ENCODE peak calls at places on chromosome 10, in ten cellular contexts. Y, R, W, X, Q, J, M, L, T and S are unnamed samples.
A peak's percentile ranks its signal among the peaks of the same experiment; 100 is the strongest.

GRCh38 chr10:76403876-76404275 is 972.5 kb downstream of the LRMDA start:
- DNase-seq in Y (peak; percentile 34), R (no peak), W (no peak), X (no peak), Q (no peak), J (no peak), M (no peak), L (no peak), T (no peak), S (no peak)

GRCh38 chr10:122966879-122967278 is 12.9 kb upstream of the C10orf88 start:
- DNase-seq in Y (no peak), R (no peak), W (no peak), X (no peak), Q (no peak), J (no peak), M (no peak), L (no peak), T (no peak), S (no peak)

GRCh38 chr10:43338117-43338516 is 33.3 kb upstream of the FXYD4 start:
- DNase-seq in Y (no peak), R (no peak), W (no peak), X (no peak), Q (no peak), J (no peak), M (no peak), L (no peak), T (no peak), S (no peak)

GRCh38 chr10:111967547-111967946 is 216.0 kb downstream of the GPAM start:
- DNase-seq in Y (no peak), R (no peak), W (no peak), X (no peak), Q (no peak), J (no peak), M (no peak), L (no peak), T (no peak), S (no peak)

GRCh38 chr10:121694966-121695340 is 96.7 kb upstream of the FGFR2 start:
- DNase-seq in Y (no peak), R (peak; percentile 31), W (no peak), X (no peak), Q (no peak), J (no peak), M (no peak), L (no peak), T (no peak), S (no peak)

GRCh38 chr10:117175901-117176534 is 21.3 kb upstream of the KCNK18 start:
- DNase-seq in Y (peak; percentile 81), R (peak; percentile 75), W (peak; percentile 50), X (peak; percentile 80), Q (peak; percentile 56), J (peak; percentile 73), M (peak; percentile 77), L (peak; percentile 61), T (peak; percentile 35), S (peak; percentile 52)

GRCh38 chr10:112215342-112215774 is 31.8 kb upstream of the GPAM start:
- DNase-seq in Y (peak; percentile 43), R (no peak), W (no peak), X (no peak), Q (peak; percentile 72), J (no peak), M (peak; percentile 58), L (no peak), T (no peak), S (no peak)

GRCh38 chr10:132967540-132967939 is 25.2 kb upstream of the CFAP46 start:
- DNase-seq in Y (no peak), R (no peak), W (no peak), X (no peak), Q (no peak), J (no peak), M (no peak), L (no peak), T (no peak), S (no peak)

DNA sequence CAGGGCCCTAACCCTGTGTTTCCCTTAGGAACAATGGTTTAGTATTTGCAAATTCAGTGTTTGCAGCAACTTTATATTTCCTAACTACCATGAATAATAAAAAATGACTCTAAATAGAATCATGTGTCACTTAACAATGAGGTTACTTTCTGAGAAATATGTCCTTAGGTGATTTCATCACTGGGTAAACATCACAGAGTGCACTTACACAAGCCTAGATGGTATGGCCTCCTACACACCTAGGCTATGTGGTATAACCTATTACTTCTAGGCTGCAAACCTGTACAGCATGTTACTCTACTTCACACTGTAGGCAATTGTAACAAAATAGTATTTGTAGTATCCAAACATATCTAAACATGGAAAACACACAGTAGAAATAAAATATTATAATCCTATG is 1174.6 kb upstream of the LRRTM3 start:
- DNase-seq in Y (no peak), R (no peak), W (no peak), X (no peak), Q (peak; percentile 36), J (no peak), M (no peak), L (no peak), T (no peak), S (no peak)
- H3K4me1 ChIP-seq in Y (no peaks in the 10 kb centered on the region), R (no peaks in the 10 kb centered on the region), W (no peaks in the 10 kb centered on the region), X (no peaks in the 10 kb centered on the region), Q (no peaks in the 10 kb centered on the region), J (no peaks in the 10 kb centered on the region), M (no peaks in the 10 kb centered on the region), L (no peaks in the 10 kb centered on the region), T (no peaks in the 10 kb centered on the region), S (no peaks in the 10 kb centered on the region)

GRCh38 chr10:104297697-104298660 is 29.0 kb downstream of the GSTO2 start:
- DNase-seq in Y (no peak), R (peak; percentile 61), W (peak; percentile 50), X (no peak), Q (no peak), J (no peak), M (no peak), L (no peak), T (peak; percentile 92), S (peak; percentile 22)

GRCh38 chr10:104300002-104300735 is 31.2 kb downstream of the GSTO2 start:
- DNase-seq in Y (no peak), R (no peak), W (no peak), X (peak; percentile 24), Q (no peak), J (no peak), M (no peak), L (no peak), T (peak; percentile 99), S (no peak)

GRCh38 chr10:104299031-104299904 is 30.3 kb downstream of the GSTO2 start:
- DNase-seq in Y (no peak), R (no peak), W (no peak), X (no peak), Q (no peak), J (no peak), M (no peak), L (no peak), T (peak; percentile 86), S (no peak)

GRCh38 chr10:104301907-104302690 is 33.1 kb downstream of the GSTO2 start:
- DNase-seq in Y (no peak), R (no peak), W (no peak), X (no peak), Q (no peak), J (no peak), M (no peak), L (no peak), T (no peak), S (no peak)

DNA sequence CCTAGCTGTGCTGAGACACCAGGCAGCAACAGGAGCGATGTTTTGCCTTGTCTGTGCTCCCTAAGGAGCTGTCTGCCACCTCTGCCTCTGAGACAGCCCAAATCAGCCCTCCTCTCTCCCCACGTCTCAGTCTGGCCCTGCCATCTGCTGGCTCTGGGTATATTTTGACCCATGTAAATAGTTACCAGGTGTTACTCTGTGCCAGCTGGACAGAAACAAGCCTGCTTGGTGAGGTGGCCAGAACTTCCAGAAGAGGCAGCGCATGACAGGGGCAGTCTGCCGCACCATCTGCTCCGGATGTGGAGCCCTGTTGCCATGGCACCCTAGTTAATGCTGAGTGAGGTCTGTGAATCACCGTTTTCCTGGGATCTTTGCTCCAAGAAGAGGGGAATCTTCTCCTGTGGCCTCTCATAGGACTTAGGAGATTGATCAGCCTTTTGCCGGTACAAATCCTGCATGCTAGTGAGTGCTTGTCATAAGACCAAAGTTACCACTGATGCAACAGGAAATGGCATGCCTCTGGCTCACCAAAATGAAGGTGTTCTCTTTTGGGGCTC is 31.8 kb downstream of the GSTO2 start:
- DNase-seq in Y (no peak), R (no peak), W (no peak), X (peak; percentile 59), Q (no peak), J (no peak), M (no peak), L (no peak), T (peak; percentile 99), S (no peak)
- H3K4me1 ChIP-seq in Y (peaks cover 29% of the 10 kb centered on the region), R (peaks cover 8% of the 10 kb centered on the region), W (peaks cover 2% of the 10 kb centered on the region), X (peaks cover 10% of the 10 kb centered on the region), Q (peaks cover 47% of the 10 kb centered on the region), J (peaks cover 4% of the 10 kb centered on the region), M (peaks cover 52% of the 10 kb centered on the region), L (peaks cover 31% of the 10 kb centered on the region), T (peaks cover 47% of the 10 kb centered on the region), S (peaks cover 2% of the 10 kb centered on the region)

GRCh38 chr10:102505462-102506115 is 1.8 kb downstream of the SUFU start:
- DNase-seq in Y (no peak), R (no peak), W (no peak), X (no peak), Q (no peak), J (no peak), M (no peak), L (no peak), T (no peak), S (no peak)
- H3K4me1 ChIP-seq in Y (peaks cover 3% of the 10 kb centered on the region), R (peaks cover 18% of the 10 kb centered on the region), W (peaks cover 3% of the 10 kb centered on the region), X (peaks cover 16% of the 10 kb centered on the region), Q (peaks cover 32% of the 10 kb centered on the region), J (peaks cover 9% of the 10 kb centered on the region), M (peaks cover 66% of the 10 kb centered on the region), L (peaks cover 28% of the 10 kb centered on the region), T (peaks cover 16% of the 10 kb centered on the region), S (peaks cover 33% of the 10 kb centered on the region)

GRCh38 chr10:49650724-49651034 is 28.8 kb upstream of the C10orf53 start:
- DNase-seq in Y (no peak), R (no peak), W (no peak), X (no peak), Q (no peak), J (no peak), M (no peak), L (no peak), T (no peak), S (no peak)

GRCh38 chr10:49647554-49647953 is 31.9 kb upstream of the C10orf53 start:
- DNase-seq in Y (no peak), R (no peak), W (no peak), X (no peak), Q (no peak), J (no peak), M (no peak), L (no peak), T (no peak), S (no peak)

GRCh38 chr10:49649936-49650723 is 29.3 kb upstream of the C10orf53 start:
- DNase-seq in Y (peak; percentile 24), R (no peak), W (no peak), X (no peak), Q (no peak), J (no peak), M (no peak), L (no peak), T (no peak), S (peak; percentile 74)

GRCh38 chr10:49647985-49648795 is 31.3 kb upstream of the C10orf53 start:
- DNase-seq in Y (no peak), R (no peak), W (no peak), X (no peak), Q (no peak), J (no peak), M (no peak), L (no peak), T (no peak), S (peak; percentile 85)

DNA sequence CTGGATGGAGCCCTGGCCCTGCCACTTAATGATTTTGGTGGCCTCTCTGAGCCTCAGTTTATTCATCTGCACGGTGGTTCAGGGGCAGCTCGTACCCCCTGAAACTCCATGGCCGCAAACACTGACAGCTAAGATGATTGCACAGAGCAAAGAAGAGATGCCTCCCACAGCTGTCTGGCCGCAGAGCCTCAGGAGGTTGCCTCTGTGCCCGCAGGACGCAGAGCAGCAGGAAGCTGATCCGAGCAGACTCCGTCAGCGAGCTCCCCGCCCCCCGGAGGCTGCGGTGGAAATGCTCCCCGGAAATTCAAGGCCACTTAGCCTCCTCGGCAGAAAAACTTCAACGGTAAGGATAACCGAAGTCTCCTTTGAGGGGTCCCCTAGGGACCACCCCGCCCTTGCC is 30.2 kb upstream of the C10orf53 start:
- DNase-seq in Y (no peak), R (no peak), W (peak; percentile 25), X (no peak), Q (no peak), J (no peak), M (no peak), L (no peak), T (no peak), S (peak; percentile 95)
- H3K4me1 ChIP-seq in Y (no peaks in the 10 kb centered on the region), R (no peaks in the 10 kb centered on the region), W (no peaks in the 10 kb centered on the region), X (no peaks in the 10 kb centered on the region), Q (peaks cover 13% of the 10 kb centered on the region), J (no peaks in the 10 kb centered on the region), M (no peaks in the 10 kb centered on the region), L (no peaks in the 10 kb centered on the region), T (no peaks in the 10 kb centered on the region), S (peaks cover 47% of the 10 kb centered on the region)